ENCODE peak calls at places on chromosomes 5 and 9, in four cellular contexts. S, P, R and L are unnamed samples. For H3K36me3, the result is how much of the 10 kb centered on the place peaks cover.

GRCh38 chr9:128607642-128608350 is 48.9 kb downstream of the DYNC2I2 start:
- DNase-seq in P (peak), R (peak), S (no peak), L (no peak)

GRCh38 chr9:108417726-108418125 is 438.1 kb downstream of the ACTL7B start:
- DNase-seq in S (no peak), P (no peak), R (no peak), L (no peak)

GRCh38 chr5:33969572-33970452 is 14.7 kb downstream of the SLC45A2 start:
- DNase-seq in S (no peak), R (peak), P (peak), L (no peak)

GRCh38 chr9:96418920-96419690 is 935 bp upstream of the ZNF367 start:
- DNase-seq in S (peak), R (peak), P (peak), L (peak)

GRCh38 chr9:122125158-122125890 is 32.2 kb upstream of the TTLL11 start:
- DNase-seq in P (peak), R (peak), S (peak), L (peak)

GRCh38 chr5:135651156-135651555 is 72.4 kb upstream of the CXCL14 start:
- DNase-seq in S (no peak), P (peak), R (no peak), L (no peak)

GRCh38 chr9:89400398-89401116 is 82.3 kb downstream of the SECISBP2 start:
- DNase-seq in P (no peak), R (no peak), S (no peak), L (no peak)

GRCh38 chr5:160175438-160176218 is 53.7 kb upstream of the FABP6 start:
- DNase-seq in S (no peak), P (peak), R (peak), L (peak)

GRCh38 chr5:83472213-83472507 is 616 bp downstream of the VCAN start:
- DNase-seq in R (no peak), S (no peak), P (no peak), L (no peak)

GRCh38 chr9:13088734-13089427 is 190.6 kb downstream of the MPDZ start:
- DNase-seq in P (peak), R (no peak), S (no peak), L (no peak)

GRCh38 chr5:124157320-124157719 is 589.1 kb downstream of the ZNF608 start:
- DNase-seq in P (no peak), R (no peak), S (no peak), L (no peak)

GRCh38 chr9:136726631-136727191 is 14.3 kb downstream of the DIPK1B start:
- DNase-seq in S (no peak), R (no peak), P (peak), L (peak)

GRCh38 chr5:35838370-35839042 is 18.2 kb upstream of the IL7R start:
- DNase-seq in P (peak), R (no peak), S (no peak), L (no peak)

GRCh38 chr9:128372188-128372641 is 1.0 kb downstream of the URM1 start:
- DNase-seq in P (no peak), R (no peak), S (no peak), L (no peak)

GRCh38 chr5:93141969-93142368 is 439.1 kb downstream of the NR2F1-AS1 start:
- DNase-seq in R (no peak), P (peak), S (no peak), L (no peak)

GRCh38 chr9:117839862-117840261 is 135.7 kb downstream of the TLR4 start:
- DNase-seq in P (no peak), R (no peak), S (no peak), L (no peak)

GRCh38 chr9:97714435-97714834 is 17.3 kb upstream of the XPA start:
- DNase-seq in R (no peak), P (peak), S (no peak), L (no peak)

GRCh38 chr9:79020266-79020665 is 551.5 kb upstream of the TLE4 start:
- DNase-seq in P (no peak), S (no peak), R (no peak), L (no peak)

GRCh38 chr9:86043999-86044398 is 55.4 kb downstream of the GOLM1 start:
- DNase-seq in R (no peak), S (no peak), P (no peak), L (no peak)

GRCh38 chr5:114387433-114387832 is 25.6 kb downstream of the KCNN2 start:
- DNase-seq in R (no peak), S (no peak), P (no peak), L (no peak)

GRCh38 chr9:38130724-38131123 is 61.7 kb upstream of the SHB start:
- DNase-seq in P (no peak), R (no peak), S (no peak), L (no peak)

GRCh38 chr5:90518666-90519065 is 10.7 kb downstream of the LYSMD3 start:
- DNase-seq in P (peak), R (no peak), S (no peak), L (no peak)

GRCh38 chr5:94691947-94692346 is 73.5 kb downstream of the SLF1 start:
- DNase-seq in P (peak), S (no peak), R (no peak), L (no peak)

GRCh38 chr5:57186194-57186593 is 12.3 kb downstream of the GPBP1 start:
- DNase-seq in R (no peak), S (no peak), P (no peak), L (no peak)

GRCh38 chr5:145825751-145826180 is 9.4 kb downstream of the PRELID2 start:
- DNase-seq in S (no peak), P (peak), R (no peak), L (no peak)

GRCh38 chr5:103646698-103647614 is 84.4 kb upstream of the NUDT12 start:
- DNase-seq in P (no peak), S (no peak), R (no peak), L (no peak)

GRCh38 chr9:129933215-129933614 is 98.0 kb downstream of the USP20 start:
- DNase-seq in R (no peak), P (no peak), S (no peak), L (no peak)

GRCh38 chr5:14665110-14665822 is 748 bp downstream of the OTULIN start:
- DNase-seq in P (no peak), R (peak), S (peak), L (peak)

GRCh38 chr5:56490971-56491468 is 257.9 kb upstream of the ANKRD55 start:
- DNase-seq in P (no peak), R (no peak), S (no peak), L (no peak)

GRCh38 chr5:68242743-68243142 is 27.2 kb downstream of the PIK3R1 start:
- DNase-seq in S (no peak), P (peak), R (no peak), L (no peak)

GRCh38 chr5:68237715-68238114 is 22.2 kb downstream of the PIK3R1 start:
- DNase-seq in R (no peak), P (no peak), S (no peak), L (no peak)

GRCh38 chr5:68239485-68239884 is 23.9 kb downstream of the PIK3R1 start:
- DNase-seq in R (peak), P (peak), S (peak), L (peak)

GRCh38 chr5:68240771-68241170 is 25.2 kb downstream of the PIK3R1 start:
- DNase-seq in S (no peak), P (no peak), R (no peak), L (no peak)

GRCh38 chr5:68240196-68240595 is 24.6 kb downstream of the PIK3R1 start:
- DNase-seq in P (no peak), S (no peak), R (no peak), L (no peak)
- TF ChIP-seq POLR2A in P (no peak), S (no peak), R (no peak), L (no peak)

DNA sequence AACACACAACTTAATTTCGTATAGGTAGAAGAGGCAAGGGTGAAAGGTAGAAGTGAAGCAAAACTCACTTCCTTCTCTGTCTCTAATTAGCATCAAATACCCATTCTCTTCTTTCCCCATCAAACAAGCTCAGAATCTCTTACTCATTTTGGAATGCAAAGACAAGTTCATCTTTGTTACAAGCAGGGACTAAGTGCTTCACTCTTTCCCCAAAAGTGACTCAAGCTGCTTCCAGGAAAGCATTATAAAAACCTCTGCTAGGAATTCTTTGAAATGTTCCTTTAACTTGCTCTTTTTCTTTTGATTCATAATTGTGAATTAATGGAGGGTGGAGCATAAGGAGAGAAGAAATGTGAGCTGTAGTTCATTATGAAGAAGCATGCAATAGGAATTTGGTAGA is 109.4 kb upstream of the DPYSL3 start:
- DNase-seq in S (no peak), P (no peak), R (no peak), L (no peak)
- H3K36me3 ChIP-seq in S (under half), P (under half), R (under half), L (under half)

DNA sequence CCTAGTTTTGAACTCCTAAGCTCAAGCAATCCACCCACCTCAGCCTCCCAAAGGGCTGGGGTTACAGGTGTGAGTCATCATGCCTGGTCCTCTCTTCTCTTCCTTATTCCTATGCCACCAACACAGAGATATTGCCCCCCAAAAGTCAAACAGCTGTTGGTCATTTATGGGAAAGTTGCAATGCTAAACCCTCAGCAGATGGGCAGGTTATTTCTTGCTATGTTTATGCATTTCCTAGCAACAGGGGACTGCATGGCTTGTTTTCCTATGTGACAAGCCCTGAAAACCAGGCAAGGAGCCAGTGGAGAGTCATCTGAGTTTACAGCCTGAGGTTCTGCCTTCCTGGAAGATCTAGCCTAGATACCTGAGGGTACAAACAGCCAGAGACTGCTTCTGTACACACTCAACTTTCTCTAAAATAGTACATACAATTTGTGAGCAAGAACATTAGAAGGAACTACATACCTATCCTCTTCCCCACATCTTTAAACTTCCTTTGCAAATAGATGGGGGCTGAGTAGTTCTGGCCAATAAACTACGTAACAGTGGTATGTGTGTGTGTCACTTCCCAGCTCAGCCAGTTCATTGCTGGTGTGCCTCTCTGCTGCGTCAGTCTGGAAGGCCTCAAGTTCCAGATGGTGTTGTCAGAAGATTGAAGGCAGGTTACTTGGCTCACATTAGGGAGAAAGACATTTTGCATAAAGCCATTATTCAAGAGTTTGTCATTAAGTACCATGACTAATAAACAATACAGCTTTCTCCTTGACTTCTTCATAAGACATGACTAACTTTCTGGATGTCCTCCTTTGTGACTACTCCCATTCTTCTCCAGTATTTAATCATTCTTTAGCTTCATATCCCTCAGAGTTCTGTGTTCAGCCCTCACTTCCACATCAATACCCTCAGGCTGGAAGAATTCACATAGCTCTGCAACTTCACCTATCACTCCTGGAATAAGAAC is 65.3 kb downstream of the CSNK1A1 start:
- DNase-seq in S (no peak), R (peak), P (peak), L (peak)
- TF ChIP-seq POLR2A in S (no peak), R (no peak), P (peak), L (peak)

GRCh38 chr9:91716815-91717214 is 233.2 kb downstream of the ROR2 start:
- DNase-seq in P (no peak), R (no peak), S (no peak), L (no peak)
- H3K36me3 ChIP-seq in P (under half), R (under half), S (under half), L (under half)

GRCh38 chr5:80672140-80672736 is 17.5 kb upstream of the DHFR start:
- DNase-seq in S (peak), P (peak), R (peak), L (peak)

GRCh38 chr5:80665057-80665456 is 10.3 kb upstream of the DHFR start:
- DNase-seq in S (no peak), P (no peak), R (no peak), L (no peak)

GRCh38 chr5:80667384-80667783 is 12.6 kb upstream of the DHFR start:
- DNase-seq in R (no peak), P (no peak), S (peak), L (no peak)

GRCh38 chr5:80668016-80668969 is 13.5 kb upstream of the DHFR start:
- DNase-seq in S (peak), R (no peak), P (no peak), L (peak)
- TF ChIP-seq POLR2A in S (no peak), R (no peak), P (no peak), L (peak)